ENCODE peak calls at places on chromosome 4, in ten cellular contexts. T is GM12865, L is foreskin fibroblast, N is lower leg skin, O is SK-N-SH, M is D721Med, X is gastrocnemius medialis, F is A549, I is endothelial cell, A is esophagus squamous epithelium. C is an unnamed sample.

GRCh38 chr4:100362363-100362762 is 155.5 kb downstream of the EMCN start:
- DNase-seq in T (no peak), L (peak; percentile 28), N (no peak), O (no peak), M (no peak), X (no peak), F (no peak), I (no peak), A (no peak), C (no peak)

GRCh38 chr4:3257691-3258482 is 8.9 kb downstream of the MSANTD1 start:
- DNase-seq in T (peak; percentile 58), L (peak; percentile 76), N (peak; percentile 76), O (no peak), M (no peak), X (no peak), F (no peak), I (no peak), A (no peak), C (no peak)

GRCh38 chr4:172942840-172943239 is 225.8 kb upstream of the GALNT7 start:
- DNase-seq in T (no peak), L (no peak), N (no peak), O (no peak), M (no peak), X (no peak), F (no peak), I (no peak), A (no peak), C (no peak)

GRCh38 chr4:145069361-145069760 is 28.6 kb downstream of the ANAPC10 start:
- DNase-seq in T (no peak), L (peak; percentile 71), N (no peak), O (no peak), M (no peak), X (no peak), F (no peak), I (no peak), A (no peak), C (no peak)

GRCh38 chr4:139918591-139918990 is 235.4 kb downstream of the MAML3 start:
- DNase-seq in T (no peak), L (no peak), N (no peak), O (no peak), M (no peak), X (no peak), F (no peak), I (no peak), A (no peak), C (no peak)

GRCh38 chr4:77044458-77045124 is 31.2 kb downstream of the CCNI start:
- DNase-seq in T (peak; percentile 41), L (peak; percentile 85), N (no peak), O (no peak), M (no peak), X (no peak), F (no peak), I (no peak), A (no peak), C (no peak)

GRCh38 chr4:101599620-101600019 is 190.9 kb upstream of the BANK1 start:
- DNase-seq in T (no peak), L (peak; percentile 73), N (no peak), O (no peak), M (no peak), X (no peak), F (no peak), I (no peak), A (no peak), C (no peak)

GRCh38 chr4:26839534-26839951 is 21.1 kb upstream of the STIM2 start:
- DNase-seq in T (no peak), L (peak; percentile 82), N (no peak), O (peak; percentile 30), M (no peak), X (no peak), F (no peak), I (no peak), A (no peak), C (no peak)

GRCh38 chr4:116942315-116942714 is 143.1 kb downstream of the TRAM1L1 start:
- DNase-seq in T (no peak), L (no peak), N (no peak), O (peak; percentile 8), M (no peak), X (no peak), F (no peak), I (no peak), A (no peak), C (no peak)

GRCh38 chr4:30720021-30720655 is at the start of gene PCDH7:
- DNase-seq in T (no peak), L (peak; percentile 73), N (no peak), O (peak; percentile 46), M (no peak), X (no peak), F (peak; percentile 7), I (peak; percentile 26), A (no peak), C (peak; percentile 43)

GRCh38 chr4:99359480-99360204 is 7.1 kb upstream of the ADH1C start:
- DNase-seq in T (no peak), L (no peak), N (no peak), O (no peak), M (no peak), X (no peak), F (no peak), I (no peak), A (no peak), C (no peak)

GRCh38 chr4:121376541-121376940 is 4.3 kb downstream of the QRFPR start:
- DNase-seq in T (no peak), L (no peak), N (no peak), O (no peak), M (no peak), X (no peak), F (no peak), I (no peak), A (no peak), C (no peak)

GRCh38 chr4:121379276-121379675 is 1.5 kb downstream of the QRFPR start:
- DNase-seq in T (no peak), L (no peak), N (no peak), O (no peak), M (no peak), X (no peak), F (no peak), I (no peak), A (no peak), C (no peak)

GRCh38 chr4:121377065-121377464 is 3.8 kb downstream of the QRFPR start:
- DNase-seq in T (no peak), L (no peak), N (no peak), O (no peak), M (no peak), X (no peak), F (no peak), I (no peak), A (no peak), C (no peak)

GRCh38 chr4:121380448-121381147 is at the start of gene QRFPR:
- DNase-seq in T (no peak), L (peak; percentile 44), N (no peak), O (peak; percentile 9), M (no peak), X (no peak), F (no peak), I (peak; percentile 38), A (no peak), C (peak; percentile 59)

GRCh38 chr4:121381148-121381462 is 287 bp upstream of the QRFPR start:
- DNase-seq in T (no peak), L (no peak), N (no peak), O (no peak), M (no peak), X (no peak), F (no peak), I (no peak), A (no peak), C (no peak)
- TF ChIP-seq CTCF in T (no peak), L (no peak), N (no peak), O (no peak), M (no peak), X (no peak), F (no peak), I (no peak), A (no peak), C (no peak)

GRCh38 chr4:14829795-14830194 is 172.5 kb upstream of the CPEB2 start:
- DNase-seq in T (no peak), L (no peak), N (no peak), O (no peak), M (no peak), X (no peak), F (no peak), I (no peak), A (no peak), C (no peak)
- TF ChIP-seq CTCF in T (no peak), L (no peak), N (no peak), O (no peak), M (no peak), X (no peak), F (no peak), I (no peak), A (no peak), C (no peak)

DNA sequence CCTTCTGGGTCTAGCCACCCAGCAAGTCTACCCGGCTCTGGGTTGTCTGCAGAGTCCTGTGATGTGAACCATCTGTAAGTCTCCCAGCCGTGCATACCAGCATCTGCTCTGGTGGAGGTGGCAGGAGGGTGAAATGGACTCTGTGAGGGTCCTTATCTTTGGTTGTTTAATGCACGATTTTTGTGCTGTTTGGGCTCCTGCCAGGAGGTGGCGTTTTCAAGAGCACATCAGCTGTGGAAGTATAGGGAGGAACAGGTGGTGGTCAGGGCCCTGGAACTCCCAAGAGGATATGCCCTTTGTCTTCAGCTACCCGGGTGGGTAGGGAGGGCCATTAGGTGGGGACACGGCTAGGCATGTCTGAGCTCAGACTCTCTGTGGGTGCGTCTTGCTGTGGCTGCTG is 66.5 kb upstream of the ZFP42 start:
- DNase-seq in T (no peak), L (no peak), N (no peak), O (peak; percentile 20), M (no peak), X (no peak), F (no peak), I (peak; percentile 39), A (no peak), C (peak; percentile 50)
- TF ChIP-seq CTCF in T (no peak), L (no peak), N (no peak), O (peak; percentile 22), M (no peak), X (no peak), F (no peak), I (peak; percentile 59), A (no peak), C (peak; percentile 47)

GRCh38 chr4:39873823-39874222 is 103.9 kb downstream of the PDS5A start:
- DNase-seq in T (peak; percentile 15), L (no peak), N (no peak), O (no peak), M (no peak), X (no peak), F (no peak), I (no peak), A (no peak), C (no peak)
- TF ChIP-seq CTCF in T (no peak), L (no peak), N (no peak), O (no peak), M (no peak), X (no peak), F (no peak), I (no peak), A (no peak), C (no peak)

GRCh38 chr4:114417214-114417613 is 181.4 kb upstream of the UGT8 start:
- DNase-seq in T (peak; percentile 28), L (no peak), N (no peak), O (peak; percentile 3), M (no peak), X (no peak), F (no peak), I (no peak), A (no peak), C (no peak)
- TF ChIP-seq CTCF in T (no peak), L (no peak), N (no peak), O (no peak), M (no peak), X (no peak), F (no peak), I (no peak), A (no peak), C (no peak)

C was measured in glutamatergic neuron.